ENCODE peak calls at places on chromosomes 11 and 22, in eight cellular contexts. O is activated CD4-positive, alpha-beta T cell treated with anti-CD3 and anti-CD28 coated beads, Interleukin-2, amount 10 ng/mL, durations not matched to agents 7 days and 5 days; N is HAP-1; Z is progenitor cell of endocrine pancreas; V is ACHN; L is M059J; A is IMR-90; C is EL. F is an unnamed sample.
A peak's percentile ranks its signal among the peaks of the same experiment; 100 is the strongest.

GRCh38 chr22:22023581-22024137 is 41.1 kb upstream of the TOP3B start:
- DNase-seq in O (no peak), N (no peak), Z (no peak), V (no peak), L (peak; percentile 6), A (no peak), C (no peak), F (no peak)

GRCh38 chr11:117930668-117931330 is 1.6 kb upstream of the TMPRSS13 start:
- DNase-seq in O (peak; percentile 48), N (no peak), Z (no peak), V (no peak), L (no peak), A (no peak), C (no peak), F (no peak)

GRCh38 chr22:38167988-38168407 is 13.6 kb downstream of the PLA2G6 start:
- DNase-seq in O (no peak), N (no peak), Z (no peak), V (no peak), L (no peak), A (no peak), C (no peak), F (no peak)

GRCh38 chr22:19630614-19631013 is 83.7 kb upstream of the SEPTIN5 start:
- DNase-seq in O (no peak), N (no peak), Z (no peak), V (no peak), L (no peak), A (no peak), C (no peak), F (no peak)

GRCh38 chr11:117337061-117337460 is 9.4 kb downstream of the CEP164 start:
- DNase-seq in O (no peak), N (no peak), Z (no peak), V (no peak), L (no peak), A (no peak), C (no peak), F (no peak)

GRCh38 chr11:120128392-120129172 is 9.3 kb downstream of the TRIM29 start:
- DNase-seq in O (no peak), N (no peak), Z (no peak), V (no peak), L (peak; percentile 75), A (peak; percentile 8), C (peak; percentile 63), F (no peak)

GRCh38 chr11:12224537-12224893 is 114.1 kb downstream of the MICAL2 start:
- DNase-seq in O (peak; percentile 94), N (no peak), Z (no peak), V (no peak), L (peak; percentile 99), A (peak; percentile 94), C (peak; percentile 63), F (no peak)

GRCh38 chr11:34223021-34223813 is 117.8 kb downstream of the NAT10 start:
- DNase-seq in O (no peak), N (peak; percentile 3), Z (no peak), V (no peak), L (peak; percentile 77), A (peak; percentile 87), C (peak; percentile 57), F (peak; percentile 76)

GRCh38 chr22:32649515-32650200 is 151.8 kb upstream of the TIMP3 start:
- DNase-seq in O (no peak), N (no peak), Z (no peak), V (no peak), L (peak; percentile 87), A (peak; percentile 81), C (peak; percentile 78), F (peak; percentile 93)

GRCh38 chr11:34928268-34928959 is 12.0 kb downstream of the PDHX start:
- DNase-seq in O (no peak), N (peak; percentile 48), Z (no peak), V (no peak), L (no peak), A (peak; percentile 31), C (no peak), F (no peak)

GRCh38 chr11:76692956-76693355 is 22.4 kb upstream of the LRRC32 start:
- DNase-seq in O (no peak), N (no peak), Z (no peak), V (no peak), L (no peak), A (no peak), C (no peak), F (no peak)

GRCh38 chr11:71218789-71219499 is 33.4 kb downstream of the SHANK2 start:
- DNase-seq in O (no peak), N (no peak), Z (no peak), V (no peak), L (no peak), A (no peak), C (no peak), F (no peak)

GRCh38 chr11:92697461-92698314 is 271.8 kb upstream of the MTNR1B start:
- DNase-seq in O (no peak), N (no peak), Z (no peak), V (no peak), L (no peak), A (peak; percentile 2), C (peak; percentile 42), F (no peak)

GRCh38 chr11:27370374-27370773 is 7.4 kb upstream of the CCDC34 start:
- DNase-seq in O (no peak), N (no peak), Z (no peak), V (no peak), L (no peak), A (peak; percentile 76), C (peak; percentile 3), F (peak; percentile 64)

GRCh38 chr11:65470433-65470832 is 28.4 kb upstream of the MALAT1 start:
- DNase-seq in O (no peak), N (no peak), Z (no peak), V (no peak), L (no peak), A (no peak), C (no peak), F (peak; percentile 51)

GRCh38 chr11:15970506-15971214 is 385.7 kb downstream of the SOX6 start:
- DNase-seq in O (no peak), N (peak; percentile 50), Z (no peak), V (no peak), L (no peak), A (no peak), C (no peak), F (no peak)

GRCh38 chr11:61174275-61174674 is 13.0 kb upstream of the VPS37C start:
- DNase-seq in O (no peak), N (no peak), Z (no peak), V (no peak), L (no peak), A (no peak), C (no peak), F (no peak)

GRCh38 chr11:70895061-70895670 is 357.2 kb downstream of the SHANK2 start:
- DNase-seq in O (no peak), N (no peak), Z (no peak), V (no peak), L (no peak), A (no peak), C (no peak), F (no peak)

GRCh38 chr11:60951909-60952741 is at the start of gene SLC15A3:
- DNase-seq in O (peak; percentile 50), N (no peak), Z (no peak), V (peak; percentile 50), L (peak; percentile 70), A (peak; percentile 27), C (peak; percentile 72), F (peak; percentile 65)

GRCh38 chr11:125227151-125227550 is 62.6 kb downstream of the PKNOX2 start:
- DNase-seq in O (no peak), N (no peak), Z (no peak), V (no peak), L (no peak), A (no peak), C (no peak), F (no peak)

GRCh38 chr11:66371627-66372415 is at the start of gene SLC29A2:
- DNase-seq in O (peak; percentile 81), N (peak; percentile 93), Z (peak; percentile 90), V (peak; percentile 76), L (peak; percentile 81), A (no peak), C (no peak), F (peak; percentile 51)

GRCh38 chr11:76792505-76793264 is 9.5 kb downstream of the TSKU start:
- DNase-seq in O (no peak), N (no peak), Z (no peak), V (no peak), L (no peak), A (no peak), C (no peak), F (no peak)

GRCh38 chr11:76614471-76615183 is 55.9 kb downstream of the LRRC32 start:
- DNase-seq in O (no peak), N (no peak), Z (no peak), V (no peak), L (peak; percentile 58), A (no peak), C (no peak), F (no peak)

GRCh38 chr11:119712459-119713360 is 16.3 kb downstream of the NECTIN1 start:
- DNase-seq in O (no peak), N (no peak), Z (no peak), V (no peak), L (no peak), A (no peak), C (no peak), F (no peak)

GRCh38 chr11:121415861-121416260 is 36.3 kb upstream of the SORL1 start:
- DNase-seq in O (no peak), N (no peak), Z (no peak), V (no peak), L (peak; percentile 15), A (no peak), C (no peak), F (no peak)

GRCh38 chr11:95140397-95141030 is 50.9 kb downstream of the ENDOD1 start:
- DNase-seq in O (no peak), N (no peak), Z (no peak), V (no peak), L (no peak), A (peak; percentile 76), C (no peak), F (peak; percentile 42)

GRCh38 chr11:118912742-118913410 is 12.8 kb downstream of the BCL9L start:
- DNase-seq in O (no peak), N (no peak), Z (no peak), V (peak; percentile 58), L (peak; percentile 76), A (peak; percentile 24), C (peak; percentile 58), F (peak; percentile 74)

GRCh38 chr11:69127884-69128283 is 27.9 kb upstream of the SMIM38 start:
- DNase-seq in O (no peak), N (no peak), Z (no peak), V (no peak), L (no peak), A (no peak), C (no peak), F (no peak)

GRCh38 chr11:110434952-110435779 is 5.4 kb downstream of the FDX1 start:
- DNase-seq in O (no peak), N (no peak), Z (no peak), V (no peak), L (peak; percentile 24), A (no peak), C (no peak), F (peak; percentile 4)

GRCh38 chr11:121117753-121118152 is 16.7 kb downstream of the TECTA start:
- DNase-seq in O (no peak), N (no peak), Z (no peak), V (no peak), L (peak; percentile 29), A (no peak), C (no peak), F (peak; percentile 10)

GRCh38 chr22:42187646-42188045 is 57.0 kb upstream of the CYP2D6 start:
- DNase-seq in O (no peak), N (no peak), Z (no peak), V (no peak), L (no peak), A (no peak), C (no peak), F (no peak)

GRCh38 chr22:31350410-31350863 is 4.3 kb upstream of the PATZ1 start:
- DNase-seq in O (no peak), N (peak; percentile 66), Z (no peak), V (peak; percentile 7), L (peak; percentile 59), A (no peak), C (no peak), F (peak; percentile 18)

GRCh38 chr22:49354516-49355205 is 473.0 kb downstream of the BRD1 start:
- DNase-seq in O (no peak), N (no peak), Z (no peak), V (no peak), L (no peak), A (no peak), C (no peak), F (no peak)

GRCh38 chr11:67408437-67409200 is 4.7 kb downstream of the TBC1D10C start:
- DNase-seq in O (no peak), N (no peak), Z (no peak), V (no peak), L (no peak), A (no peak), C (no peak), F (no peak)

F was measured in mesenchymal stem cell.